ENCODE peak calls at places on chromosomes 12 and 14, in eight cellular contexts. Q is activated CD4-positive, CD25-positive, alpha-beta regulatory T cell treated with anti-CD3 and anti-CD28 coated beads, Interleukin-2, amount 50 U/mL, for 16 hours; I is GDM1; G is body of pancreas; F is endothelial cell; K is osteocyte; M is HTR-8/SVneo; R is MM.1S. D is an unnamed sample.

GRCh38 chr12:50003595-50003994 is 21.7 kb downstream of the RACGAP1 start:
- DNase-seq in Q (no peak), I (no peak), G (no peak), F (no peak), K (no peak), M (no peak), R (no peak), D (no peak)

GRCh38 chr14:55807059-55807499 is 227.1 kb downstream of the KTN1 start:
- DNase-seq in Q (peak; percentile 26), I (no peak), G (peak; percentile 93), F (no peak), K (no peak), M (peak; percentile 31), R (peak; percentile 44), D (peak; percentile 86)

GRCh38 chr12:65004270-65004669 is 116.8 kb downstream of the WIF1 start:
- DNase-seq in Q (no peak), I (no peak), G (no peak), F (no peak), K (no peak), M (no peak), R (no peak), D (peak; percentile 16)

GRCh38 chr12:69570000-69570516 is 15.2 kb upstream of the CCT2 start:
- DNase-seq in Q (no peak), I (no peak), G (no peak), F (no peak), K (no peak), M (peak; percentile 27), R (no peak), D (no peak)

GRCh38 chr12:42716521-42716920 is 127.0 kb upstream of the PRICKLE1 start:
- DNase-seq in Q (no peak), I (no peak), G (no peak), F (no peak), K (no peak), M (no peak), R (no peak), D (no peak)

GRCh38 chr12:46179693-46180452 is 89.0 kb downstream of the SLC38A1 start:
- DNase-seq in Q (no peak), I (no peak), G (no peak), F (no peak), K (no peak), M (no peak), R (no peak), D (no peak)

GRCh38 chr12:131759176-131759575 is 48.3 kb downstream of the SFSWAP start:
- DNase-seq in Q (no peak), I (no peak), G (no peak), F (no peak), K (no peak), M (no peak), R (no peak), D (no peak)

GRCh38 chr14:105476937-105477658 is 2.5 kb downstream of the CRIP2 start:
- DNase-seq in Q (no peak), I (no peak), G (no peak), F (no peak), K (no peak), M (no peak), R (no peak), D (no peak)

GRCh38 chr12:12837025-12837872 is 24.1 kb downstream of the DDX47 start:
- DNase-seq in Q (peak; percentile 6), I (peak; percentile 10), G (peak; percentile 8), F (peak; percentile 12), K (no peak), M (peak; percentile 60), R (peak; percentile 27), D (no peak)

GRCh38 chr12:6469092-6469491 is 1.4 kb downstream of the VAMP1 start:
- DNase-seq in Q (no peak), I (no peak), G (no peak), F (no peak), K (no peak), M (no peak), R (no peak), D (no peak)

GRCh38 chr12:124745891-124746570 is 117.6 kb downstream of the SCARB1 start:
- DNase-seq in Q (no peak), I (peak; percentile 36), G (peak; percentile 91), F (peak; percentile 77), K (peak; percentile 93), M (peak; percentile 84), R (no peak), D (peak; percentile 92)